ENCODE peak calls at places on chromosomes 11 and 22, in five cellular contexts. M is astrocyte of the cerebellum, V is midbrain, A is adrenal gland, P is choroid plexus epithelial cell. N is an unnamed sample.

GRCh38 chr11:130516868-130517505 is 68.5 kb downstream of the ADAMTS15 start:
- DNase-seq in M (no peak), V (no peak), A (no peak), P (no peak), N (no peak)

GRCh38 chr11:126891556-126892217 is 108.9 kb downstream of the KIRREL3 start:
- DNase-seq in M (no peak), V (no peak), A (no peak), P (no peak), N (no peak)

GRCh38 chr11:131969261-131969660 is 598.8 kb downstream of the NTM start:
- DNase-seq in M (no peak), V (no peak), A (no peak), P (no peak), N (no peak)

GRCh38 chr22:43820671-43821305 is 8.7 kb upstream of the EFCAB6 start:
- DNase-seq in M (no peak), V (no peak), A (peak), P (no peak), N (no peak)

GRCh38 chr22:25706197-25706596 is 35.8 kb upstream of the MYO18B start:
- DNase-seq in M (no peak), V (no peak), A (no peak), P (no peak), N (no peak)

GRCh38 chr11:723120-723883 is 17.3 kb downstream of the EPS8L2 start:
- DNase-seq in M (peak), V (peak), A (no peak), P (peak), N (peak)

GRCh38 chr22:43885786-43886185 is 6.0 kb downstream of the PNPLA5 start:
- DNase-seq in M (no peak), V (no peak), A (no peak), P (no peak), N (no peak)

GRCh38 chr11:69477111-69477510 is 4.4 kb upstream of the LINC01488 start:
- DNase-seq in M (no peak), V (no peak), A (no peak), P (no peak), N (no peak)

GRCh38 chr11:77179048-77179447 is 51.0 kb downstream of the MYO7A start:
- DNase-seq in M (no peak), V (peak), A (peak), P (no peak), N (no peak)

GRCh38 chr22:31243339-31244043 is 31.4 kb downstream of the LIMK2 start:
- DNase-seq in M (no peak), V (no peak), A (no peak), P (no peak), N (peak)

GRCh38 chr11:57481915-57482781 is 21.8 kb downstream of the RTN4RL2 start:
- DNase-seq in M (no peak), V (no peak), A (no peak), P (no peak), N (no peak)

GRCh38 chr22:41446639-41447434 is at the start of gene TOB2:
- DNase-seq in M (peak), V (peak), A (peak), P (peak), N (peak)

GRCh38 chr22:44732017-44732561 is 20.3 kb upstream of the ARHGAP8 start:
- DNase-seq in M (no peak), V (no peak), A (no peak), P (no peak), N (no peak)

GRCh38 chr11:46222485-46223251 is 54.8 kb upstream of the CREB3L1 start:
- DNase-seq in M (no peak), V (no peak), A (no peak), P (no peak), N (no peak)

GRCh38 chr11:94897330-94897768 is 76.0 kb downstream of the CWC15 start:
- DNase-seq in M (peak), V (peak), A (peak), P (peak), N (peak)

GRCh38 chr11:39817248-39817647 is 1642.2 kb downstream of the LRRC4C start:
- DNase-seq in M (no peak), V (no peak), A (no peak), P (no peak), N (no peak)

GRCh38 chr22:43094551-43094950 is 5.4 kb upstream of the TTLL1 start:
- DNase-seq in M (no peak), V (no peak), A (no peak), P (no peak), N (no peak)

GRCh38 chr22:38139901-38140300 is 29.4 kb upstream of the BAIAP2L2 start:
- DNase-seq in M (no peak), V (no peak), A (no peak), P (no peak), N (no peak)

GRCh38 chr11:64378335-64378884 is 19.4 kb downstream of the RPS6KA4 start:
- DNase-seq in M (no peak), V (no peak), A (peak), P (peak), N (peak)

GRCh38 chr11:106624377-106624776 is 393.9 kb downstream of the GUCY1A2 start:
- DNase-seq in M (no peak), V (no peak), A (no peak), P (peak), N (no peak)

GRCh38 chr11:62546937-62547625 is 475 bp upstream of the AHNAK start:
- DNase-seq in M (no peak), V (no peak), A (no peak), P (peak), N (peak)

GRCh38 chr22:24333301-24333700 is 62.7 kb downstream of the SPECC1L start:
- DNase-seq in M (no peak), V (no peak), A (no peak), P (peak), N (peak)

GRCh38 chr11:121596195-121597145 is 143.7 kb upstream of the SORL1-AS1 start:
- DNase-seq in M (no peak), V (no peak), A (no peak), P (no peak), N (no peak)

GRCh38 chr11:13225058-13226001 is 52.3 kb upstream of the BMAL1 start:
- DNase-seq in M (no peak), V (no peak), A (no peak), P (no peak), N (no peak)

GRCh38 chr22:46595545-46595944 is 24.6 kb upstream of the GRAMD4 start:
- DNase-seq in M (no peak), V (no peak), A (no peak), P (no peak), N (no peak)

GRCh38 chr11:76054330-76054729 is 152.0 kb downstream of the WNT11 start:
- DNase-seq in M (no peak), V (no peak), A (no peak), P (no peak), N (no peak)

GRCh38 chr11:63534895-63535461 is 1.6 kb upstream of the PLAAT4 start:
- DNase-seq in M (no peak), V (no peak), A (no peak), P (no peak), N (no peak)

GRCh38 chr22:19525666-19526065 is 1.5 kb upstream of the CLDN5 start:
- DNase-seq in M (no peak), V (no peak), A (no peak), P (no peak), N (no peak)

GRCh38 chr11:6656581-6656915 is 939 bp upstream of the DCHS1 start:
- DNase-seq in M (no peak), V (no peak), A (no peak), P (no peak), N (no peak)

GRCh38 chr22:27185903-27186302 is 528.5 kb downstream of the MIAT start:
- DNase-seq in M (no peak), V (no peak), A (no peak), P (no peak), N (no peak)

GRCh38 chr22:44256860-44257560 is 55.7 kb downstream of the SHISAL1 start:
- DNase-seq in M (no peak), V (no peak), A (no peak), P (no peak), N (no peak)

GRCh38 chr11:19499999-19500398 is 212.6 kb upstream of the NAV2 start:
- DNase-seq in M (no peak), V (no peak), A (no peak), P (peak), N (peak)

GRCh38 chr22:49883294-49883640 is 29.6 kb downstream of the ZBED4 start:
- DNase-seq in M (no peak), V (no peak), A (no peak), P (peak), N (peak)

GRCh38 chr11:32829680-32830412 is at the start of gene PRRG4:
- DNase-seq in M (no peak), V (peak), A (peak), P (peak), N (peak)

GRCh38 chr22:50529416-50530279 is at the start of gene TYMP:
- DNase-seq in M (no peak), V (no peak), A (peak), P (no peak), N (no peak)

GRCh38 chr11:35649984-35650383 is 12.6 kb upstream of the TRIM44 start:
- DNase-seq in M (no peak), V (no peak), A (no peak), P (peak), N (peak)

GRCh38 chr11:63888170-63889086 is 28.5 kb downstream of the RCOR2 start:
- DNase-seq in M (peak), V (no peak), A (peak), P (peak), N (peak)

GRCh38 chr11:48051217-48051848 is 71.0 kb downstream of the PTPRJ start:
- DNase-seq in M (no peak), V (no peak), A (no peak), P (no peak), N (no peak)

GRCh38 chr22:24214467-24215285 is 30.2 kb downstream of the GGT5 start:
- DNase-seq in M (no peak), V (no peak), A (no peak), P (no peak), N (no peak)